ENCODE peak calls at places on chromosomes 13 and 19, in eight cellular contexts. D is CD8-positive, alpha-beta T cell; M is psoas muscle; Y is pancreas; E is tibial nerve; J is astrocyte; H is MM.1S; C is fibroblast of lung. I is an unnamed sample.

GRCh38 chr19:35509018-35509652 is 4.3 kb downstream of the DMKN start:
- DNase-seq in C (no peak), Y (peak; percentile 82), J (no peak), D (peak; percentile 40), E (no peak), M (no peak), H (no peak), I (peak; percentile 56)

GRCh38 chr13:59823495-59823894 is 340.2 kb downstream of the DIAPH3 start:
- DNase-seq in C (peak; percentile 38), E (no peak), M (no peak), D (no peak), J (peak; percentile 76), Y (no peak), H (no peak), I (no peak)

GRCh38 chr19:38650911-38651584 is 3.6 kb downstream of the ACTN4 start:
- DNase-seq in E (no peak), D (no peak), C (peak; percentile 94), M (no peak), J (peak; percentile 88), Y (no peak), H (no peak), I (no peak)

GRCh38 chr13:109146393-109146792 is 517.0 kb downstream of the MYO16 start:
- DNase-seq in D (no peak), C (no peak), H (no peak), M (no peak), J (no peak), E (no peak), Y (no peak), I (no peak)

GRCh38 chr13:29563941-29564340 is 31.5 kb downstream of the SLC7A1 start:
- DNase-seq in E (no peak), J (no peak), M (no peak), Y (no peak), H (no peak), C (no peak), D (no peak), I (no peak)

GRCh38 chr13:41610426-41610825 is 153.1 kb downstream of the RGCC start:
- DNase-seq in M (peak; percentile 59), E (peak; percentile 20), J (peak; percentile 93), Y (no peak), H (no peak), D (no peak), C (peak; percentile 87), I (no peak)

GRCh38 chr13:48571121-48571901 is 38.4 kb upstream of the RCBTB2 start:
- DNase-seq in Y (no peak), H (no peak), M (no peak), D (no peak), C (peak; percentile 79), J (peak; percentile 74), E (no peak), I (no peak)

GRCh38 chr13:102854675-102855074 is 8.8 kb downstream of the ERCC5 start:
- DNase-seq in C (no peak), Y (no peak), M (no peak), H (no peak), D (no peak), J (no peak), E (no peak), I (no peak)

GRCh38 chr19:10086904-10087256 is 763 bp downstream of the SHFL start:
- DNase-seq in C (no peak), J (no peak), E (no peak), D (peak; percentile 45), Y (peak; percentile 52), M (peak; percentile 59), H (no peak), I (peak; percentile 22)

GRCh38 chr19:39499082-39499642 is 415 bp downstream of the DLL3 start:
- DNase-seq in J (no peak), Y (no peak), M (no peak), C (no peak), H (no peak), D (no peak), E (no peak), I (no peak)

GRCh38 chr19:34744896-34745690 is 11.1 kb downstream of the ZNF181 start:
- DNase-seq in M (no peak), H (no peak), D (no peak), J (no peak), C (no peak), E (no peak), Y (no peak), I (no peak)

GRCh38 chr13:26881154-26881553 is 120.6 kb upstream of the GPR12 start:
- DNase-seq in J (peak; percentile 20), M (no peak), Y (no peak), D (no peak), H (no peak), E (no peak), C (peak; percentile 2), I (no peak)

GRCh38 chr13:47499358-47500150 is 501.5 kb downstream of the SUCLA2 start:
- DNase-seq in Y (no peak), E (no peak), M (no peak), J (peak; percentile 85), H (no peak), D (no peak), C (peak; percentile 96), I (no peak)

GRCh38 chr13:63337921-63338320 is 1922.3 kb upstream of the PCDH20 start:
- DNase-seq in C (no peak), E (no peak), J (no peak), H (no peak), M (no peak), Y (no peak), D (no peak), I (no peak)

GRCh38 chr13:30862707-30863106 is 43.4 kb upstream of the MEDAG start:
- DNase-seq in C (no peak), H (no peak), Y (peak; percentile 37), E (no peak), M (peak; percentile 92), D (no peak), J (peak; percentile 68), I (no peak)

GRCh38 chr19:10363789-10364281 is 16.5 kb downstream of the TYK2 start:
- DNase-seq in J (peak; percentile 29), Y (no peak), M (no peak), C (no peak), D (no peak), H (no peak), E (no peak), I (no peak)

GRCh38 chr13:71580614-71581013 is 286.4 kb downstream of the DACH1 start:
- DNase-seq in C (no peak), Y (no peak), E (no peak), M (no peak), D (no peak), H (no peak), J (no peak), I (no peak)

GRCh38 chr19:39199025-39199424 is 2.3 kb downstream of the NCCRP1 start:
- DNase-seq in Y (peak; percentile 93), C (peak; percentile 78), J (peak; percentile 9), M (no peak), D (no peak), H (no peak), E (no peak), I (peak; percentile 34)

GRCh38 chr19:6700586-6701316 is 19.7 kb downstream of the C3 start:
- DNase-seq in D (no peak), M (no peak), H (no peak), E (no peak), C (no peak), Y (no peak), J (no peak), I (no peak)

DNA sequence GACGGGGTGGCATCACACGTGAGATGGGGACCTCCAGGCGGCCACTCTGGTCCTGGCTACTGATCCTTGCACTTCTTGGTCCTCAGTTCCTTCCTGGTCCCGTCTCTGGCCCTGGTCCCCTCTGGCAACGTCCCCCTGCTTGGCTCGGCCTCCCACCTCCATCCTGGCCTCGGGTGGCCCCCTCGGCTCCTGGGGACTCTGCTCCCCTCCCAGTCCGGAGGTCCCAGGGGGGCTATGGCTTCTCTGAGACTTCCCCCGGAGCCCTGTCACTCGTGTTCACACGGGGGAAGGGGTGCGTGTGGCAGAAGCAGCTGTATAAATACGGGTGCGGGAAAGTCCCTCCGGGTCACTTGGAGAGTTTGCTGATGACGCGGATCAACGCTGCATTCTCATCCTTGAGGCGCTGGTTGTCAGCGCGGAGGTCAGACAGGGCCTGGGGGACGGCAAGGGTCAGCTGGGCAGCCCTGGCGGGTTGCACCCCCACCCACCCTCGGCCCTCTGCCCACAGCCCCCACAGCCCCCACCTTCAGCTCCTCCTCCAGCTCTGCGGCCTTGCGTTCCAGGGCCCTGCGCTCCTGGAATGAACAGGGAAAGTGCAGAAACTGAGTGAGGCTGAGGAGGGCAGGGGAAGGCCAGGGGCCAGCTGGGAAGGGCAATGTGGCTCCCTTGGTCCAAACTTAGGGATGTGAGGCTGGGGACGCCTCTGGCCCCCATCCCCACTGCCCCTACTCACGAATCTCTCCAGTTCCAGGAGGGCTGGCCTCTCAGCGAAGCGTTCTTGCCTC is 15.6 kb downstream of the EPS8L1 start:
- DNase-seq in M (no peak), H (no peak), E (no peak), J (no peak), D (no peak), Y (no peak), C (no peak), I (no peak)
- H3K36me3 ChIP-seq in M (peaks cover 45% of the 10 kb centered on the region), H (no peaks in the 10 kb centered on the region), E (peaks cover 4% of the 10 kb centered on the region), J (no peaks in the 10 kb centered on the region), D (peaks cover 7% of the 10 kb centered on the region), Y (no peaks in the 10 kb centered on the region), C (peaks cover 25% of the 10 kb centered on the region), I (peaks cover 15% of the 10 kb centered on the region)

GRCh38 chr13:79398169-79398568 is 7.9 kb downstream of the RBM26 start:
- DNase-seq in M (no peak), E (no peak), D (no peak), H (no peak), Y (no peak), J (no peak), C (no peak), I (no peak)
- H3K36me3 ChIP-seq in M (peaks cover 32% of the 10 kb centered on the region), E (peaks cover 2% of the 10 kb centered on the region), D (no peaks in the 10 kb centered on the region), H (peaks cover 26% of the 10 kb centered on the region), Y (no peaks in the 10 kb centered on the region), J (no peaks in the 10 kb centered on the region), C (no peaks in the 10 kb centered on the region), I (peaks cover 33% of the 10 kb centered on the region)

GRCh38 chr19:15369594-15369891 is 10.0 kb downstream of the AKAP8 start:
- DNase-seq in H (no peak), Y (no peak), D (no peak), E (no peak), J (no peak), M (peak; percentile 39), C (no peak), I (no peak)

GRCh38 chr19:15365264-15365663 is 14.3 kb downstream of the AKAP8 start:
- DNase-seq in D (no peak), C (no peak), Y (no peak), H (no peak), M (no peak), J (no peak), E (no peak), I (no peak)

GRCh38 chr19:15368051-15368632 is 11.4 kb downstream of the AKAP8 start:
- DNase-seq in Y (no peak), M (peak; percentile 28), D (no peak), C (no peak), J (no peak), H (no peak), E (no peak), I (no peak)

GRCh38 chr19:15368798-15369593 is 10.6 kb downstream of the AKAP8 start:
- DNase-seq in C (no peak), M (peak; percentile 46), E (no peak), D (no peak), J (no peak), Y (no peak), H (no peak), I (no peak)

GRCh38 chr19:15367439-15367838 is 12.1 kb downstream of the AKAP8 start:
- DNase-seq in M (peak; percentile 5), C (no peak), J (no peak), D (no peak), Y (no peak), H (peak; percentile 23), E (no peak), I (no peak)
- H3K36me3 ChIP-seq in M (peaks cover 83% of the 10 kb centered on the region), C (peaks cover 34% of the 10 kb centered on the region), J (peaks cover 27% of the 10 kb centered on the region), D (peaks cover 61% of the 10 kb centered on the region), Y (no peaks in the 10 kb centered on the region), H (peaks cover 4% of the 10 kb centered on the region), E (peaks cover 9% of the 10 kb centered on the region), I (peaks cover 76% of the 10 kb centered on the region)

GRCh38 chr13:32432856-32433255 is 4.9 kb upstream of the N4BP2L1 start:
- DNase-seq in H (no peak), C (no peak), M (no peak), Y (no peak), J (no peak), E (no peak), D (no peak), I (no peak)
- H3K36me3 ChIP-seq in H (no peaks in the 10 kb centered on the region), C (no peaks in the 10 kb centered on the region), M (peaks cover 72% of the 10 kb centered on the region), Y (no peaks in the 10 kb centered on the region), J (no peaks in the 10 kb centered on the region), E (no peaks in the 10 kb centered on the region), D (no peaks in the 10 kb centered on the region), I (no peaks in the 10 kb centered on the region)